ENCODE peak calls at places on chromosomes 16 and 17, in eight cellular contexts. U is heart left ventricle, Q is MM.1S, P is prostate gland, B is suprapubic skin, J is lung, M is ovary, Z is fibroblast of lung. A is an unnamed sample. For H3K36me3, the result is how much of the 10 kb centered on the place peaks cover.

GRCh38 chr16:79839450-79839849 is 238.9 kb upstream of the MAF start:
- DNase-seq in U (no peak), P (no peak), Z (no peak), Q (no peak), B (no peak), M (peak), J (no peak), A (no peak)

GRCh38 chr16:2157480-2158261 is 2.1 kb downstream of the TRAF7 start:
- DNase-seq in M (no peak), J (no peak), B (no peak), Q (no peak), U (no peak), Z (no peak), P (no peak), A (no peak)

GRCh38 chr16:81530814-81531213 is 86.2 kb downstream of the CMIP start:
- DNase-seq in U (no peak), B (no peak), M (no peak), J (no peak), P (no peak), Q (no peak), Z (no peak), A (no peak)

GRCh38 chr16:57809843-57810196 is 7.5 kb upstream of the KIFC3 start:
- DNase-seq in B (no peak), M (no peak), Q (peak), U (peak), J (no peak), Z (no peak), P (no peak), A (no peak)

GRCh38 chr17:249236-249993 is 68.0 kb upstream of the DOC2B start:
- DNase-seq in U (peak), Q (no peak), B (peak), Z (no peak), P (no peak), J (no peak), M (no peak), A (peak)

GRCh38 chr17:75844530-75845057 is 390 bp upstream of the UNC13D start:
- DNase-seq in M (no peak), Z (no peak), U (no peak), B (peak), J (peak), Q (no peak), P (peak), A (peak)

GRCh38 chr17:152860-153420 is 15.6 kb downstream of the SCGB1C2 start:
- DNase-seq in U (peak), M (no peak), Z (no peak), P (no peak), Q (no peak), B (peak), J (no peak), A (no peak)

GRCh38 chr16:56691885-56692284 is 9.6 kb downstream of the MT1X start:
- DNase-seq in Z (peak), P (peak), Q (no peak), M (no peak), U (no peak), J (peak), B (no peak), A (peak)

GRCh38 chr16:87407511-87408112 is 15.5 kb downstream of the MAP1LC3B start:
- DNase-seq in M (peak), P (no peak), Z (peak), J (peak), B (peak), Q (peak), U (no peak), A (no peak)

GRCh38 chr17:37788531-37788930 is 43.7 kb upstream of the HNF1B start:
- DNase-seq in B (no peak), P (no peak), Z (no peak), M (no peak), Q (no peak), J (no peak), U (no peak), A (no peak)

GRCh38 chr16:180101-180920 is at the start of gene HBQ1:
- DNase-seq in P (no peak), Z (peak), J (no peak), Q (no peak), M (peak), B (no peak), U (no peak), A (no peak)

GRCh38 chr16:77539336-77539735 is 104.5 kb upstream of the ADAMTS18 start:
- DNase-seq in B (no peak), M (no peak), Z (peak), J (no peak), U (no peak), P (no peak), Q (no peak), A (no peak)

GRCh38 chr17:50830994-50831393 is 4.4 kb upstream of the WFIKKN2 start:
- DNase-seq in J (no peak), P (no peak), B (no peak), M (peak), U (no peak), Q (no peak), Z (no peak), A (no peak)

DNA sequence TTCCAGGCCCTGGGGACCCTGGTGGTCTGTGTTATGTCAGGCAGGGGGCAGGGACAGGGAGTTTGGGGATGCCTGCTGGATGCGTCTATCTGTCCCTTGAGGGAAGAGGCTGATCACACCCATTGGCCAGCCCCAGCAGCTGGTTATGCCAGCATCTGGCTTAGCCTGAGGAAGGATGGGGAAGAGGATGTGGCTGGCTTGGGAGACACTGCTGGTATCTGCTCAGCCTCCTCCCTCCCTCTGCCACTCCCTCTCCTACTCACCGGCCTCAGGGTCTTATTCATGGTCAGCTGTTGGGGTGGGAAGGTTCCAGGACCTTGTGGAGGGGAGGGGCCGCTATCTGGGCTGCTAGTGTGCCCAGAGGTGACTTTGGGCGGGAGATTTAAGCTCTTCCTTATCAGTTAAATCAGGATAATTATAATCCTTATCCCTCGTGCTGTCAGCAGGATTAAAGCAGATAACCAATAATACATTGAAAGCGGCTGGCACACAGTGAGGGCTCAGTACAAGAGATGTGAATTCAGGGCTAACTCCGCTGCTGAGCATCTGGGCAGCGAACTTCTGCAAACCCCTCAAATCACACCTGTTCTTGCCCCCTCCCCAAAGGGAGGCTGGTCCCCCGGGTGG is 36.0 kb upstream of the MLKL start:
- DNase-seq in Z (no peak), B (no peak), P (no peak), U (no peak), Q (no peak), M (no peak), J (no peak), A (no peak)
- TF ChIP-seq CTCF in Z (no peak), B (no peak), P (no peak), U (no peak), Q (no peak), M (no peak), J (no peak), A (no peak)

GRCh38 chr17:80367510-80367909 is 47.5 kb upstream of the ENDOV start:
- DNase-seq in U (no peak), P (no peak), Q (no peak), M (no peak), B (no peak), Z (no peak), J (no peak), A (no peak)
- H3K36me3 ChIP-seq in U (half or more), P (under half), Q (under half), M (under half), B (half or more), Z (under half), J (half or more), A (under half)

DNA sequence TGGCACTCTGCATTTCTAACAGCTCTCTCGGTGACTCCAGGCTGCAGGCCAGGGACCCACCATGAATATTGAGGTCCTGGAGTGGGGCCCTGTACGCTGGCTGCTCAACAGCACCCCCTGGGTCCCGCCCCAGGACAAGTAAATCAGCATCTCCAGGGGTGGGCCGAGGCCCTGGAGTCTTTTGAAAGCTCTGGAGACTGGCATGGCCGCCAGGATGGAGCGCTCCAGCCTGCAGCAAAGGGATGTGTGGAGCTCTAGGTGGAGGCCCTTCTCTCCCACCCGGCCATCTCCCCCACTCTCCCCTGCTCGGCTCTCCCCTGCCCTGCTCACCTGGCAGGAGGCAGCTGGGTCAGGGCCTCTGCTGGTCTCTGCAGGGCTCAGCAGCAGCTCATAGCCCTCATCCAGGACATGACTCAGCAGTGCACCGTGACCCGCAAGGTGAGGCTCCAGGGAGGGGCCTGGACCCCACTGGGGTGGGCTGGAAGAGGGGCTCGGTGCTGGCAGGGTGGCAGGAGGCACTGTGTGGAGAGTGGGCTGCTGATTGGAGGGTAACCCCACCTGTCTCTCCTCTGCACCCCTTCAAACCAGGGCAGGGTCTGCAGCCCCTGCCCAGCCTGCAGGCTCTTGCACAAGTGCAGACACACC is 16.6 kb downstream of the SGSH start:
- DNase-seq in B (no peak), U (no peak), P (no peak), J (no peak), Q (no peak), Z (no peak), M (no peak), A (no peak)
- TF ChIP-seq CTCF in B (no peak), U (no peak), P (no peak), J (no peak), Q (no peak), Z (no peak), M (no peak), A (no peak)

GRCh38 chr17:74742978-74743545 is 5.4 kb upstream of the NHERF1 start:
- DNase-seq in P (no peak), M (no peak), Z (no peak), B (no peak), J (no peak), U (no peak), Q (no peak), A (no peak)

GRCh38 chr17:74743755-74744154 is 4.7 kb upstream of the NHERF1 start:
- DNase-seq in U (no peak), M (no peak), P (no peak), J (no peak), B (no peak), Z (no peak), Q (no peak), A (no peak)

GRCh38 chr17:74745548-74746177 is 2.8 kb upstream of the NHERF1 start:
- DNase-seq in Z (no peak), J (no peak), U (no peak), P (no peak), Q (no peak), B (no peak), M (no peak), A (no peak)

GRCh38 chr17:74744714-74745547 is 3.5 kb upstream of the NHERF1 start:
- DNase-seq in Z (peak), Q (peak), U (peak), P (peak), J (peak), B (peak), M (peak), A (peak)

GRCh38 chr17:74744349-74744713 is 4.1 kb upstream of the NHERF1 start:
- DNase-seq in M (no peak), U (no peak), J (no peak), B (no peak), Q (no peak), P (no peak), Z (no peak), A (no peak)
- H3K36me3 ChIP-seq in M (under half), U (under half), J (under half), B (under half), Q (under half), P (under half), Z (under half), A (under half)

GRCh38 chr16:48161906-48162305 is 6.1 kb upstream of the ABCC12 start:
- DNase-seq in Z (no peak), U (no peak), Q (no peak), B (peak), P (no peak), J (no peak), M (no peak), A (no peak)

GRCh38 chr16:48164907-48165715 is 9.3 kb upstream of the ABCC12 start:
- DNase-seq in P (peak), M (peak), Z (peak), Q (peak), B (peak), J (peak), U (peak), A (peak)

GRCh38 chr16:48160575-48160974 is 4.8 kb upstream of the ABCC12 start:
- DNase-seq in B (no peak), M (no peak), J (no peak), U (no peak), P (no peak), Z (peak), Q (no peak), A (no peak)

GRCh38 chr16:48165961-48166578 is 10.3 kb upstream of the ABCC12 start:
- DNase-seq in B (no peak), J (no peak), P (no peak), U (no peak), Q (no peak), Z (no peak), M (no peak), A (no peak)

DNA sequence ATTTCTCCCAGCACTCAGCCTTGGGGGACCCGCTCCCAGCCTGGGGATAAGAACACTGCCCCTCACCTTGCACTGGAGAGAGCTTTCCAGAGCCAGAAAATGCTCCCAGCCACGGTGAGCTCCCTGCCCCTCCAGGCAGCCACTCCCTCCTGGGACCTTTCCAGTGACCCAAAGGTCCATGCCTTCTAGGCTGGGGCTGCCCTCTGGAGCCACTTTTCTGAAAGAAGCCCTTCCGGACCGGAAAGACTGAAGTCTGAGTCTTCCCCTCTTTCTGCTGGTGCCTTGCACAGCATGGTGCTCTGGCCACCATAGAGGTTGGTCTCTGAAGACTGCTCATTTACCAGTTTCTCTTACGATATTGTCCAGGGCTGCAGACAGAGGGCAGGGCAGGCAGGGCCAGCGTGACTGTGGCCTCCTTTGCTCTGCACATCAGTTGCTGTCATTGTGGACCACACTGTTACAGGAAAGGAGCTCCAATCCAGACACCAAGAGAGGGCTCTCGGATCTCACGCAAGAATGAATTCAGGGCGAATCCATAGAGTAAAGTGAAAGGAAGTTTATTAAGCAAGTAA is 7.1 kb upstream of the ABCC12 start:
- DNase-seq in B (peak), Q (no peak), J (no peak), M (no peak), Z (no peak), P (no peak), U (no peak), A (no peak)
- TF ChIP-seq CTCF in B (no peak), Q (no peak), J (no peak), M (no peak), Z (no peak), P (no peak), U (no peak), A (no peak)

DNA sequence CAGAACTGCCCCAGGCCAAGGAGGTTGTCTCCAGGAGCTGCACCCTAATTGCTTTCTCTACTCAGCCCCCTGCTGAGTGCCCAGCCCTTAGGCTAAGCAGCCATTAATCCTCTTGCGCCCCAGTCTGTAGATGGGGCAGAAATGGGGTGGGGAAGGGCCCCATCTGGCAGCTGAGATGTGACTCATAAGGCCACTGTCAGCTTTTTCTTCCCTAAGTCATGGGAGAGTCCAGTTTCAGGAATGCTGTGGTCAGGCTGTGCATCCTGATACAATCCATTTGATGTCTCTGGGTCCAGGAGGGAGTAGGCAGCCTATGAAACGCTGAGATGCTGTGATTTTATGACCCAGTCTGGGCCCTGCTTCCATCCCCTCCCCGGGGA is 12.3 kb downstream of the PLXDC1 start:
- DNase-seq in Z (peak), J (no peak), Q (no peak), P (no peak), U (no peak), M (no peak), B (no peak), A (no peak)
- H3K36me3 ChIP-seq in Z (under half), J (under half), Q (under half), P (under half), U (under half), M (under half), B (under half), A (under half)

DNA sequence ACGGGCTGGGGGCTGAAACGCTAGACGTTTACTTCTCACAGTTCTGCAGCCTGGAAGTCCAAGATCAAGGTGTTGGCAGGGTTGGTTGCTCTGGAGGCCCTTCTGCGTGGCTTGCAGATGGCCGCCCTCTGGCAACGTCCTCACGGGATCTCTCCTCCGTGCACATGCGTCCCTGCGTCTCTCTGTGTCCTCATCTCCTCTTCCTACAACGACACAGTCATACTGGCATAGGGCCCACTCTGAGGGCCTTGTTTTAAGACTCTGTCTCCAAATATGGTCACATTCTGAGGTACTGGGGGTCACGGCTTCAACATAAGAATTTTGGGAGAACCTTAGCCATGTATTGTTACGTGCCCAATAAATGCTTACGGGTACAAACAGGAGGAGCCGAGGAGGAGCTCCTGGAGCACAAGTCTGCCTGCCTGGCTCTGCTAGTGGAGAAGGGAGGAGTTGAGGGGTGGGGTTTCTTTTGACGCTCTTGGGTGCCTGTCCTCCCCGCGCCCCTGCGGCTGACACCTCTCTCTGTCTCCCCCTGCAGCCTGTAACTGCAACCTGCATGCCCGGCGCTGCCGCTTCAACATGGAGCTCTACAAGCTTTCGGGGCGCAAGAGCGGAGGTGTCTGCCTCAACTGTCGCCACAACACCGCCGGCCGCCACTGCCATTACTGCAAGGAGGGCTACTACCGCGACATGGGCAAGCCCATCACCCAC is 141.1 kb downstream of the NTN1 start:
- DNase-seq in Z (no peak), U (no peak), Q (no peak), P (no peak), B (no peak), J (no peak), M (no peak), A (peak)
- TF ChIP-seq CTCF in Z (no peak), U (no peak), Q (peak), P (no peak), B (no peak), J (no peak), M (no peak), A (peak)

DNA sequence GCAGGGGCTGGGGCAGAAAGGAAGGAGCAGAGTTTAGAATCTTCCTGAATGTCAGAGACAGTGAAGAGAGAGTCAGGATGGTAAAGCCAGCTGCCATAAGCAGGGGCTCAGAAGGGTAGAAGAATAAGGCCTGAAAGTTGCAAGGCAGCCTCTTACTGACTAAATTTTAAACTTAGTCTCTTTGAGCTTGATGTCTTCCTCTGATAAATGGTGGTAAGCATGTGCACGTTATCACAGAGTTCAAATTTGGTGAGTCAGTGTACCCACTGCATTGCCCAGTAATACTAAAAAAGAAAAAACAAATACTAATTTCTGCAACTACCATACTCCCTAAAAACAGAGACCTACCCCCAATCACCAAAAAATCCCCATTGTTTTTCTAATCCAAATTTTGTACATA is 45.2 kb downstream of the SIAH1 start:
- DNase-seq in B (no peak), Z (no peak), U (no peak), M (no peak), J (no peak), Q (no peak), P (no peak), A (no peak)
- H3K36me3 ChIP-seq in B (half or more), Z (under half), U (under half), M (under half), J (under half), Q (under half), P (under half), A (under half)

DNA sequence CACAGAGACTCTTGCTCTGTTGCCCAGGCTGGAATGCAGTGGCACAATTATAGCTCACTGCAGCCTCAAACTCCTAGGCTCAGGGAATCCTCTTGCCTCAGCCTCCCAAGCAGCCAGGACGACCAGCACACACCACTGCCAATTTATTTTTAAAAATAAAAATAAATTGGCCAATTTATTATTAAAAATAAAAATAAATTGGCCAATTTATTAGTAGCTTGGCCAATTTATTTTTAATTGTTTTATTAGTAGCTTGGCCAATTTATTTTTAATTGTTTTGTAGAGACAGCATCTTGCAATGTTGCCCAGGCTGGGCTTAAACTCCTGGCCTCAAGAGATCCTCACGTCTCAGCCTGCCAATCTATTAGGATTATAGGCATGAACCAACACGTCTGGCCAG is 184.3 kb downstream of the FTO start:
- DNase-seq in B (no peak), U (no peak), P (no peak), Z (no peak), J (no peak), Q (no peak), M (no peak), A (no peak)
- TF ChIP-seq CTCF in B (no peak), U (no peak), P (no peak), Z (no peak), J (no peak), Q (no peak), M (no peak), A (no peak)

A was measured in Caco-2.